ENCODE peak calls at places on chromosomes 3 and 15, in nine cellular contexts. K is NCI-H2081, F is iris pigment epithelial cell, X is aorta, Q is hypothalamus, G is RPMI8226, Z is T-helper 17 cell, W is heart right ventricle, H is AG04450. O is an unnamed sample.

GRCh38 chr15:65372787-65373067 is 5.1 kb downstream of the IGDCC3 start:
- DNase-seq in K (no peak), F (no peak), X (no peak), Q (no peak), G (no peak), Z (no peak), W (no peak), H (no peak), O (no peak)

GRCh38 chr3:65828706-65829105 is 210.0 kb downstream of the MAGI1 start:
- DNase-seq in K (no peak), F (peak), X (no peak), Q (no peak), G (no peak), Z (no peak), W (no peak), H (no peak), O (peak)

GRCh38 chr3:181719298-181719859 is 7.7 kb downstream of the SOX2 start:
- DNase-seq in K (peak), F (no peak), X (no peak), Q (peak), G (no peak), Z (no peak), W (no peak), H (no peak), O (no peak)

GRCh38 chr3:32568953-32569352 is 1.7 kb downstream of the DYNC1LI1 start:
- DNase-seq in K (no peak), F (no peak), X (no peak), Q (no peak), G (no peak), Z (no peak), W (no peak), H (no peak), O (no peak)

GRCh38 chr3:13812039-13812438 is 67.8 kb downstream of the WNT7A start:
- DNase-seq in K (no peak), F (no peak), X (peak), Q (peak), G (no peak), Z (no peak), W (no peak), H (no peak), O (no peak)

GRCh38 chr3:46660003-46660402 is 33.5 kb downstream of the ALS2CL start:
- DNase-seq in K (no peak), F (no peak), X (no peak), Q (no peak), G (no peak), Z (no peak), W (no peak), H (no peak), O (no peak)

GRCh38 chr3:111649180-111649579 is 54.0 kb upstream of the ZBED2 start:
- DNase-seq in K (no peak), F (peak), X (no peak), Q (no peak), G (no peak), Z (no peak), W (no peak), H (no peak), O (no peak)

GRCh38 chr3:141493152-141493551 is 6.3 kb downstream of the RASA2 start:
- DNase-seq in K (no peak), F (no peak), X (no peak), Q (no peak), G (no peak), Z (no peak), W (no peak), H (no peak), O (no peak)

GRCh38 chr3:58047806-58048205 is 39.6 kb downstream of the FLNB start:
- DNase-seq in K (no peak), F (peak), X (no peak), Q (no peak), G (no peak), Z (no peak), W (no peak), H (no peak), O (no peak)

GRCh38 chr3:12947504-12948369 is 106.4 kb upstream of the RPL32 start:
- DNase-seq in K (no peak), F (peak), X (no peak), Q (no peak), G (peak), Z (no peak), W (no peak), H (peak), O (peak)

GRCh38 chr3:187746059-187746453 is 788 bp upstream of the BCL6 start:
- DNase-seq in K (no peak), F (peak), X (no peak), Q (no peak), G (no peak), Z (no peak), W (no peak), H (no peak), O (no peak)

GRCh38 chr3:11624704-11625375 is 18.9 kb downstream of the VGLL4 start:
- DNase-seq in K (no peak), F (no peak), X (peak), Q (no peak), G (no peak), Z (no peak), W (no peak), H (no peak), O (no peak)

GRCh38 chr3:77158701-77159100 is 118.8 kb downstream of the ROBO2 start:
- DNase-seq in K (no peak), F (peak), X (no peak), Q (no peak), G (no peak), Z (no peak), W (no peak), H (no peak), O (no peak)

GRCh38 chr3:148453764-148454163 is 243.9 kb upstream of the AGTR1 start:
- DNase-seq in K (no peak), F (no peak), X (no peak), Q (no peak), G (no peak), Z (no peak), W (no peak), H (no peak), O (no peak)

GRCh38 chr3:25817107-25817506 is 27.2 kb downstream of the OXSM start:
- DNase-seq in K (no peak), F (no peak), X (no peak), Q (no peak), G (no peak), Z (no peak), W (no peak), H (no peak), O (no peak)

GRCh38 chr3:174417568-174417967 is 441.6 kb upstream of the NAALADL2 start:
- DNase-seq in K (no peak), F (no peak), X (no peak), Q (no peak), G (no peak), Z (no peak), W (no peak), H (no peak), O (no peak)

GRCh38 chr3:70982700-70983140 is 600.8 kb downstream of the FOXP1 start:
- DNase-seq in K (no peak), F (peak), X (peak), Q (peak), G (peak), Z (no peak), W (peak), H (no peak), O (peak)

GRCh38 chr3:64063207-64063981 is 40.1 kb upstream of the PSMD6 start:
- DNase-seq in K (peak), F (peak), X (no peak), Q (no peak), G (no peak), Z (no peak), W (no peak), H (no peak), O (no peak)

GRCh38 chr3:82676356-82677026 is 915.0 kb upstream of the GBE1 start:
- DNase-seq in K (no peak), F (no peak), X (no peak), Q (no peak), G (no peak), Z (no peak), W (no peak), H (no peak), O (no peak)

GRCh38 chr3:144114767-144115166 is 143.1 kb downstream of the DIPK2A start:
- DNase-seq in K (peak), F (peak), X (no peak), Q (no peak), G (no peak), Z (no peak), W (no peak), H (no peak), O (no peak)

GRCh38 chr3:191008074-191008473 is 145.6 kb upstream of the GMNC start:
- DNase-seq in K (no peak), F (no peak), X (no peak), Q (no peak), G (no peak), Z (no peak), W (no peak), H (no peak), O (no peak)

O was measured in left cardiac atrium.